ENCODE peak calls at places on chromosomes 11 and 22, in five cellular contexts. One of them, this sample, is unnamed.

GRCh38 chr11:117473692-117474091 is 146.0 kb downstream of the CEP164 start:
- DNase-seq in PC-3: peak
- DNase-seq in NCI-H1694 treated with DMSO at 0.1 percent for 48 hours: no peak
- DNase-seq in aorta: no peak
- DNase-seq in hypothalamus: no peak
- DNase-seq in this sample: peak

GRCh38 chr22:20927940-20928572 is 10.8 kb downstream of the CRKL start:
- DNase-seq in PC-3: no peak
- DNase-seq in NCI-H1694 treated with DMSO at 0.1 percent for 48 hours: no peak
- DNase-seq in hypothalamus: no peak
- DNase-seq in aorta: no peak
- DNase-seq in this sample: no peak

GRCh38 chr11:19243601-19244000 is 2.9 kb upstream of the E2F8 start:
- DNase-seq in aorta: no peak
- DNase-seq in PC-3: peak
- DNase-seq in NCI-H1694 treated with DMSO at 0.1 percent for 48 hours: no peak
- DNase-seq in hypothalamus: no peak
- DNase-seq in this sample: no peak

GRCh38 chr11:30583505-30584280 is 2.5 kb downstream of the MPPED2 start:
- DNase-seq in aorta: peak
- DNase-seq in hypothalamus: peak
- DNase-seq in PC-3: no peak
- DNase-seq in NCI-H1694 treated with DMSO at 0.1 percent for 48 hours: no peak
- DNase-seq in this sample: no peak

GRCh38 chr11:418343-419247 is 3.8 kb upstream of the SIGIRR start:
- DNase-seq in NCI-H1694 treated with DMSO at 0.1 percent for 48 hours: no peak
- DNase-seq in aorta: peak
- DNase-seq in hypothalamus: no peak
- DNase-seq in PC-3: no peak
- DNase-seq in this sample: no peak

GRCh38 chr11:11135820-11136476 is 217.1 kb downstream of the CSNK2A3 start:
- DNase-seq in aorta: no peak
- DNase-seq in hypothalamus: no peak
- DNase-seq in NCI-H1694 treated with DMSO at 0.1 percent for 48 hours: no peak
- DNase-seq in PC-3: peak
- DNase-seq in this sample: peak

GRCh38 chr11:104968365-104968855 is at the start of gene CASP4:
- DNase-seq in NCI-H1694 treated with DMSO at 0.1 percent for 48 hours: no peak
- DNase-seq in aorta: no peak
- DNase-seq in PC-3: peak
- DNase-seq in hypothalamus: no peak
- DNase-seq in this sample: peak

GRCh38 chr11:1201395-1202153 is 21.3 kb upstream of the MUC5B start:
- DNase-seq in hypothalamus: no peak
- DNase-seq in NCI-H1694 treated with DMSO at 0.1 percent for 48 hours: no peak
- DNase-seq in aorta: no peak
- DNase-seq in PC-3: no peak
- DNase-seq in this sample: no peak

GRCh38 chr22:36021649-36022048 is 7.0 kb downstream of the RBFOX2 start:
- DNase-seq in NCI-H1694 treated with DMSO at 0.1 percent for 48 hours: no peak
- DNase-seq in PC-3: no peak
- DNase-seq in hypothalamus: no peak
- DNase-seq in aorta: no peak
- DNase-seq in this sample: no peak

GRCh38 chr22:49638788-49639187 is 188.9 kb downstream of the BRD1 start:
- DNase-seq in aorta: no peak
- DNase-seq in PC-3: peak
- DNase-seq in hypothalamus: no peak
- DNase-seq in NCI-H1694 treated with DMSO at 0.1 percent for 48 hours: no peak
- DNase-seq in this sample: peak

GRCh38 chr11:76321820-76322524 is 59.0 kb downstream of the THAP12 start:
- DNase-seq in hypothalamus: no peak
- DNase-seq in PC-3: no peak
- DNase-seq in aorta: no peak
- DNase-seq in NCI-H1694 treated with DMSO at 0.1 percent for 48 hours: no peak
- DNase-seq in this sample: no peak

GRCh38 chr11:70494559-70495350 is 96.4 kb downstream of the CTTN start:
- DNase-seq in hypothalamus: no peak
- DNase-seq in aorta: peak
- DNase-seq in NCI-H1694 treated with DMSO at 0.1 percent for 48 hours: no peak
- DNase-seq in PC-3: no peak
- DNase-seq in this sample: no peak

GRCh38 chr22:31488988-31489617 is 539 bp downstream of the EIF4ENIF1 start:
- DNase-seq in hypothalamus: peak
- DNase-seq in PC-3: peak
- DNase-seq in NCI-H1694 treated with DMSO at 0.1 percent for 48 hours: no peak
- DNase-seq in aorta: peak
- DNase-seq in this sample: no peak